ENCODE peak calls at places on chromosomes 16 and 17, in four cellular contexts. F is esophagus squamous epithelium, S is mucosa of descending colon, B is A549. Y is an unnamed sample.

GRCh38 chr17:7263071-7263800 is 958 bp upstream of the CLDN7 start:
- DNase-seq in F (no peak), S (peak), B (peak), Y (no peak)

GRCh38 chr17:34370997-34371395 is 8.0 kb upstream of the CCL1 start:
- DNase-seq in S (no peak), F (no peak), B (no peak), Y (no peak)

GRCh38 chr16:1436731-1437355 is 6.0 kb downstream of the PERCC1 start:
- DNase-seq in B (no peak), S (no peak), F (no peak), Y (no peak)

GRCh38 chr16:1613240-1613639 is 1.1 kb downstream of the CRAMP1 start:
- DNase-seq in F (no peak), S (no peak), B (no peak), Y (no peak)

GRCh38 chr16:21598676-21599157 is 660 bp upstream of the METTL9 start:
- DNase-seq in B (no peak), F (no peak), S (no peak), Y (no peak)

GRCh38 chr17:28042721-28043291 is 329 bp downstream of the NLK start:
- DNase-seq in B (no peak), S (no peak), F (no peak), Y (no peak)

GRCh38 chr17:15290605-15291004 is 25.5 kb upstream of the PMP22 start:
- DNase-seq in F (no peak), B (no peak), S (no peak), Y (no peak)

GRCh38 chr16:15418206-15418605 is 16.2 kb upstream of the BMERB1 start:
- DNase-seq in B (no peak), F (no peak), S (no peak), Y (no peak)

GRCh38 chr17:83185023-83186002 is 105.9 kb downstream of the METRNL start:
- DNase-seq in B (no peak), F (no peak), S (peak), Y (no peak)